ENCODE peak calls at places on chromosomes 4 and X, in eight cellular contexts. One of them, this sample, is unnamed.

GRCh38 chrX:120559799-120560198 is 963 bp downstream of the CUL4B start:
- DNase-seq in stimulated activated CD4-positive, alpha-beta T cell treated with anti-CD3 and anti-CD28 coated beads, Interleukin-2, amount 100 ng/mL, for 48 hours: no peak
- DNase-seq in DMS79 treated with DMSO at 0.1 percent for 48 hours: peak; percentile 18
- DNase-seq in SW480: peak; percentile 11
- DNase-seq in GM12892: no peak
- DNase-seq in omental fat pad: no peak
- DNase-seq in NCI-H187 treated with DMSO at 0.1 percent for 48 hours: no peak
- DNase-seq in GDM1: no peak
- DNase-seq in this sample: no peak

GRCh38 chr4:57102050-57102564 is 8.1 kb downstream of the IGFBP7 start:
- DNase-seq in GM12892: no peak
- DNase-seq in DMS79 treated with DMSO at 0.1 percent for 48 hours: no peak
- DNase-seq in NCI-H187 treated with DMSO at 0.1 percent for 48 hours: no peak
- DNase-seq in omental fat pad: no peak
- DNase-seq in stimulated activated CD4-positive, alpha-beta T cell treated with anti-CD3 and anti-CD28 coated beads, Interleukin-2, amount 100 ng/mL, for 48 hours: no peak
- DNase-seq in GDM1: no peak
- DNase-seq in SW480: no peak
- DNase-seq in this sample: no peak

GRCh38 chrX:130555757-130556156 is 154.0 kb downstream of the RBMX2 start:
- DNase-seq in omental fat pad: no peak
- DNase-seq in NCI-H187 treated with DMSO at 0.1 percent for 48 hours: no peak
- DNase-seq in GDM1: no peak
- DNase-seq in stimulated activated CD4-positive, alpha-beta T cell treated with anti-CD3 and anti-CD28 coated beads, Interleukin-2, amount 100 ng/mL, for 48 hours: no peak
- DNase-seq in DMS79 treated with DMSO at 0.1 percent for 48 hours: no peak
- DNase-seq in SW480: no peak
- DNase-seq in GM12892: no peak
- DNase-seq in this sample: no peak

GRCh38 chr4:151409470-151410313 is 716 bp downstream of the FHIP1A start:
- DNase-seq in GDM1: no peak
- DNase-seq in stimulated activated CD4-positive, alpha-beta T cell treated with anti-CD3 and anti-CD28 coated beads, Interleukin-2, amount 100 ng/mL, for 48 hours: no peak
- DNase-seq in DMS79 treated with DMSO at 0.1 percent for 48 hours: no peak
- DNase-seq in NCI-H187 treated with DMSO at 0.1 percent for 48 hours: no peak
- DNase-seq in omental fat pad: no peak
- DNase-seq in SW480: peak; percentile 87
- DNase-seq in GM12892: no peak
- DNase-seq in this sample: no peak

GRCh38 chr4:95470622-95471021 is 78.2 kb downstream of the UNC5C start:
- DNase-seq in SW480: no peak
- DNase-seq in DMS79 treated with DMSO at 0.1 percent for 48 hours: no peak
- DNase-seq in stimulated activated CD4-positive, alpha-beta T cell treated with anti-CD3 and anti-CD28 coated beads, Interleukin-2, amount 100 ng/mL, for 48 hours: no peak
- DNase-seq in GM12892: no peak
- DNase-seq in NCI-H187 treated with DMSO at 0.1 percent for 48 hours: no peak
- DNase-seq in GDM1: no peak
- DNase-seq in omental fat pad: no peak
- DNase-seq in this sample: no peak

GRCh38 chr4:100823066-100823992 is 305.5 kb upstream of the EMCN start:
- DNase-seq in DMS79 treated with DMSO at 0.1 percent for 48 hours: no peak
- DNase-seq in omental fat pad: no peak
- DNase-seq in NCI-H187 treated with DMSO at 0.1 percent for 48 hours: no peak
- DNase-seq in stimulated activated CD4-positive, alpha-beta T cell treated with anti-CD3 and anti-CD28 coated beads, Interleukin-2, amount 100 ng/mL, for 48 hours: peak; percentile 1
- DNase-seq in SW480: no peak
- DNase-seq in GM12892: no peak
- DNase-seq in GDM1: no peak
- DNase-seq in this sample: no peak

GRCh38 chr4:158129649-158130048 is 43.2 kb downstream of the GASK1B start:
- DNase-seq in DMS79 treated with DMSO at 0.1 percent for 48 hours: no peak
- DNase-seq in omental fat pad: no peak
- DNase-seq in SW480: no peak
- DNase-seq in NCI-H187 treated with DMSO at 0.1 percent for 48 hours: no peak
- DNase-seq in GDM1: no peak
- DNase-seq in GM12892: no peak
- DNase-seq in stimulated activated CD4-positive, alpha-beta T cell treated with anti-CD3 and anti-CD28 coated beads, Interleukin-2, amount 100 ng/mL, for 48 hours: no peak
- DNase-seq in this sample: no peak

GRCh38 chr4:61202100-61202637 is 2.0 kb downstream of the ADGRL3 start:
- DNase-seq in stimulated activated CD4-positive, alpha-beta T cell treated with anti-CD3 and anti-CD28 coated beads, Interleukin-2, amount 100 ng/mL, for 48 hours: no peak
- DNase-seq in SW480: no peak
- DNase-seq in DMS79 treated with DMSO at 0.1 percent for 48 hours: no peak
- DNase-seq in NCI-H187 treated with DMSO at 0.1 percent for 48 hours: no peak
- DNase-seq in GM12892: peak; percentile 1
- DNase-seq in omental fat pad: no peak
- DNase-seq in GDM1: no peak
- DNase-seq in this sample: peak; percentile 6

GRCh38 chr4:150149381-150149780 is 71.1 kb downstream of the DCLK2 start:
- DNase-seq in GDM1: no peak
- DNase-seq in DMS79 treated with DMSO at 0.1 percent for 48 hours: no peak
- DNase-seq in NCI-H187 treated with DMSO at 0.1 percent for 48 hours: no peak
- DNase-seq in omental fat pad: no peak
- DNase-seq in stimulated activated CD4-positive, alpha-beta T cell treated with anti-CD3 and anti-CD28 coated beads, Interleukin-2, amount 100 ng/mL, for 48 hours: no peak
- DNase-seq in SW480: no peak
- DNase-seq in GM12892: no peak
- DNase-seq in this sample: no peak

GRCh38 chr4:18684932-18685331 is 663.4 kb upstream of the LCORL start:
- DNase-seq in NCI-H187 treated with DMSO at 0.1 percent for 48 hours: no peak
- DNase-seq in DMS79 treated with DMSO at 0.1 percent for 48 hours: no peak
- DNase-seq in omental fat pad: no peak
- DNase-seq in GM12892: no peak
- DNase-seq in GDM1: no peak
- DNase-seq in SW480: no peak
- DNase-seq in stimulated activated CD4-positive, alpha-beta T cell treated with anti-CD3 and anti-CD28 coated beads, Interleukin-2, amount 100 ng/mL, for 48 hours: no peak
- DNase-seq in this sample: no peak

GRCh38 chrX:147781844-147782243 is 129.9 kb upstream of the FMR1 start:
- DNase-seq in stimulated activated CD4-positive, alpha-beta T cell treated with anti-CD3 and anti-CD28 coated beads, Interleukin-2, amount 100 ng/mL, for 48 hours: no peak
- DNase-seq in SW480: no peak
- DNase-seq in DMS79 treated with DMSO at 0.1 percent for 48 hours: no peak
- DNase-seq in GM12892: no peak
- DNase-seq in GDM1: no peak
- DNase-seq in NCI-H187 treated with DMSO at 0.1 percent for 48 hours: no peak
- DNase-seq in omental fat pad: no peak
- DNase-seq in this sample: no peak

GRCh38 chrX:154019061-154019621 is 561 bp downstream of the IRAK1 start:
- DNase-seq in DMS79 treated with DMSO at 0.1 percent for 48 hours: no peak
- DNase-seq in stimulated activated CD4-positive, alpha-beta T cell treated with anti-CD3 and anti-CD28 coated beads, Interleukin-2, amount 100 ng/mL, for 48 hours: no peak
- DNase-seq in GDM1: no peak
- DNase-seq in omental fat pad: no peak
- DNase-seq in NCI-H187 treated with DMSO at 0.1 percent for 48 hours: no peak
- DNase-seq in SW480: no peak
- DNase-seq in GM12892: no peak
- DNase-seq in this sample: no peak

GRCh38 chr4:113398441-113399143 is 349.1 kb downstream of the ANK2 start:
- DNase-seq in stimulated activated CD4-positive, alpha-beta T cell treated with anti-CD3 and anti-CD28 coated beads, Interleukin-2, amount 100 ng/mL, for 48 hours: no peak
- DNase-seq in omental fat pad: no peak
- DNase-seq in GM12892: no peak
- DNase-seq in DMS79 treated with DMSO at 0.1 percent for 48 hours: no peak
- DNase-seq in NCI-H187 treated with DMSO at 0.1 percent for 48 hours: no peak
- DNase-seq in GDM1: no peak
- DNase-seq in SW480: no peak
- DNase-seq in this sample: no peak

GRCh38 chrX:37357436-37357835 is 8.3 kb downstream of the PRRG1 start:
- DNase-seq in stimulated activated CD4-positive, alpha-beta T cell treated with anti-CD3 and anti-CD28 coated beads, Interleukin-2, amount 100 ng/mL, for 48 hours: no peak
- DNase-seq in omental fat pad: no peak
- DNase-seq in NCI-H187 treated with DMSO at 0.1 percent for 48 hours: no peak
- DNase-seq in GM12892: no peak
- DNase-seq in DMS79 treated with DMSO at 0.1 percent for 48 hours: no peak
- DNase-seq in SW480: no peak
- DNase-seq in GDM1: no peak
- DNase-seq in this sample: no peak

GRCh38 chr4:57093816-57094481 is 16.2 kb downstream of the IGFBP7 start:
- DNase-seq in SW480: no peak
- DNase-seq in NCI-H187 treated with DMSO at 0.1 percent for 48 hours: no peak
- DNase-seq in omental fat pad: no peak
- DNase-seq in GM12892: no peak
- DNase-seq in stimulated activated CD4-positive, alpha-beta T cell treated with anti-CD3 and anti-CD28 coated beads, Interleukin-2, amount 100 ng/mL, for 48 hours: no peak
- DNase-seq in GDM1: no peak
- DNase-seq in DMS79 treated with DMSO at 0.1 percent for 48 hours: no peak
- DNase-seq in this sample: no peak

GRCh38 chr4:2267841-2268240 is 5.9 kb upstream of the MXD4 start:
- DNase-seq in GDM1: no peak
- DNase-seq in stimulated activated CD4-positive, alpha-beta T cell treated with anti-CD3 and anti-CD28 coated beads, Interleukin-2, amount 100 ng/mL, for 48 hours: no peak
- DNase-seq in SW480: no peak
- DNase-seq in GM12892: no peak
- DNase-seq in DMS79 treated with DMSO at 0.1 percent for 48 hours: no peak
- DNase-seq in NCI-H187 treated with DMSO at 0.1 percent for 48 hours: no peak
- DNase-seq in omental fat pad: no peak
- DNase-seq in this sample: no peak

GRCh38 chr4:15078682-15079642 is 76.7 kb downstream of the CPEB2 start:
- DNase-seq in GDM1: no peak
- DNase-seq in omental fat pad: no peak
- DNase-seq in SW480: no peak
- DNase-seq in stimulated activated CD4-positive, alpha-beta T cell treated with anti-CD3 and anti-CD28 coated beads, Interleukin-2, amount 100 ng/mL, for 48 hours: no peak
- DNase-seq in GM12892: no peak
- DNase-seq in DMS79 treated with DMSO at 0.1 percent for 48 hours: no peak
- DNase-seq in NCI-H187 treated with DMSO at 0.1 percent for 48 hours: no peak
- DNase-seq in this sample: no peak

GRCh38 chrX:150690126-150690525 is 3.1 kb upstream of the MTMR1 start:
- DNase-seq in NCI-H187 treated with DMSO at 0.1 percent for 48 hours: no peak
- DNase-seq in omental fat pad: no peak
- DNase-seq in DMS79 treated with DMSO at 0.1 percent for 48 hours: no peak
- DNase-seq in SW480: peak; percentile 7
- DNase-seq in GM12892: no peak
- DNase-seq in GDM1: no peak
- DNase-seq in stimulated activated CD4-positive, alpha-beta T cell treated with anti-CD3 and anti-CD28 coated beads, Interleukin-2, amount 100 ng/mL, for 48 hours: no peak
- DNase-seq in this sample: no peak